ENCODE peak calls at places on chromosomes 6 and 20, in seven cellular contexts. U is cardiac muscle cell; S is Caco-2; L is CD8-positive, alpha-beta T cell; J is mesendoderm; A is left ventricle myocardium inferior; K is tibial nerve. O is an unnamed sample.
A peak's percentile ranks its signal among the peaks of the same experiment; 100 is the strongest.

GRCh38 chr20:25047766-25048165 is 10.2 kb downstream of the ACSS1 start:
- DNase-seq in U (no peak), S (no peak), L (no peak), J (no peak), A (no peak), K (peak; percentile 1), O (no peak)

GRCh38 chr20:24095753-24096152 is 107.2 kb upstream of the GGTLC1 start:
- DNase-seq in U (no peak), S (peak; percentile 53), L (no peak), J (peak; percentile 25), A (no peak), K (no peak), O (no peak)

GRCh38 chr20:63047267-63047666 is 40.5 kb upstream of the BHLHE23 start:
- DNase-seq in U (no peak), S (no peak), L (no peak), J (no peak), A (no peak), K (no peak), O (no peak)

GRCh38 chr6:119540417-119540816 is 190.9 kb upstream of the MAN1A1 start:
- DNase-seq in U (no peak), S (no peak), L (no peak), J (no peak), A (no peak), K (no peak), O (no peak)

GRCh38 chr6:19413323-19413722 is 423.8 kb upstream of the ID4 start:
- DNase-seq in U (peak; percentile 58), S (no peak), L (no peak), J (no peak), A (no peak), K (no peak), O (no peak)

GRCh38 chr6:31878222-31878621 is 575 bp downstream of the SLC44A4 start:
- DNase-seq in U (no peak), S (no peak), L (no peak), J (no peak), A (no peak), K (no peak), O (no peak)

GRCh38 chr20:57514273-57514751 is 10.6 kb downstream of the CTCFL start:
- DNase-seq in U (peak; percentile 84), S (peak; percentile 83), L (no peak), J (peak; percentile 82), A (peak; percentile 45), K (peak; percentile 52), O (peak; percentile 45)

GRCh38 chr6:83378621-83379388 is 52.0 kb downstream of the ME1 start:
- DNase-seq in U (peak; percentile 63), S (no peak), L (no peak), J (no peak), A (no peak), K (no peak), O (no peak)

GRCh38 chr6:47465117-47465516 is 12.5 kb upstream of the CD2AP start:
- DNase-seq in U (no peak), S (no peak), L (no peak), J (no peak), A (no peak), K (no peak), O (no peak)

GRCh38 chr20:57555457-57556184 is 5.3 kb upstream of the PCK1 start:
- DNase-seq in U (no peak), S (no peak), L (no peak), J (peak; percentile 10), A (no peak), K (no peak), O (no peak)

GRCh38 chr6:99606670-99607415 is at the start of gene PRDM13:
- DNase-seq in U (no peak), S (no peak), L (no peak), J (peak; percentile 51), A (no peak), K (no peak), O (no peak)

GRCh38 chr6:111605100-111605748 is 454 bp downstream of the TRAF3IP2 start:
- DNase-seq in U (peak; percentile 96), S (peak; percentile 59), L (peak; percentile 11), J (peak; percentile 88), A (peak; percentile 81), K (peak; percentile 50), O (peak; percentile 92)

DNA sequence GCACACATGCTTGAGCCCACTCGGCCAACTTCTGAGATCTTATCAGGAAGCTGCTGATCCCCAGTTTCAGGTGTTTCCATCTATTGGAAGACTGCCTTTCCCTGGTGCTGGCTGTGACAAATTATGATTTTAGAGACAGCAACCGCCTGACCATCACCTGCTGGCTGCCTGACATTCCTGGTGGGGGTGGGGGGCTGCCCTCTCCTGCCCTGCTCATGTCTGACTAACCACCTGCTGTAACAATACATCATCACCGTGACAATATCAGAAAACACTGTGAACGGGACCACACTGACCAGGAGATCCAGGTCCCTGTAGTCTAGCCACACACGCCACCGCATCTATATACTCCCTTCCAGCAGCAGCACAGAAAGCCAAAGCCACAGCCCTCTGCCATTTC is 537.5 kb downstream of the QKI start:
- DNase-seq in U (no peak), S (no peak), L (no peak), J (no peak), A (no peak), K (no peak), O (no peak)
- H3K4me1 ChIP-seq in U (peaks cover 11% of the 10 kb centered on the region), S (no peaks in the 10 kb centered on the region), L (peaks cover 3% of the 10 kb centered on the region), J (no peaks in the 10 kb centered on the region), A (peaks cover 23% of the 10 kb centered on the region), K (no peaks in the 10 kb centered on the region), O (peaks cover 20% of the 10 kb centered on the region)

DNA sequence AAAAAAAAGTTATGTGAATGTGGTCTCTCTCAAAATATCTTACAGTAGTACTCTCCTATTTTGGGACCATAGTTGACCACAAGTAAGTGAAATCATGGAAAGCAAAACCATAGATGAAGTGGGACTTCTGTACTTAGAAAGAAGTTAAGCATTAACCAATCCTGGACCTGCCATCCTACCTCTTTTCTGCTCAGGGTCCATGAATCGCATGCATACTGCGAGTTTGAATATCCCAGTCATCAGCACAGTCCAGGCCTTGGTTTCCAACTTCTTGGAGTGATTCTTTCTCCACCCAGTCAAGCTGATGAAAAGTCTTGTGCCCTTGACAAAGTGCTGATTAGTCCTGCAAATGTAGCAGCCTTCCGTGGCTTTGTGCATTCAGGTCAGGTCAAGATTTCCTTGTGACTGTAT is 46.0 kb downstream of the RNF217 start:
- DNase-seq in U (no peak), S (no peak), L (no peak), J (no peak), A (no peak), K (no peak), O (no peak)
- H3K4me1 ChIP-seq in U (peaks cover 24% of the 10 kb centered on the region), S (no peaks in the 10 kb centered on the region), L (no peaks in the 10 kb centered on the region), J (no peaks in the 10 kb centered on the region), A (peaks cover 27% of the 10 kb centered on the region), K (peaks cover 12% of the 10 kb centered on the region), O (peaks cover 22% of the 10 kb centered on the region)

DNA sequence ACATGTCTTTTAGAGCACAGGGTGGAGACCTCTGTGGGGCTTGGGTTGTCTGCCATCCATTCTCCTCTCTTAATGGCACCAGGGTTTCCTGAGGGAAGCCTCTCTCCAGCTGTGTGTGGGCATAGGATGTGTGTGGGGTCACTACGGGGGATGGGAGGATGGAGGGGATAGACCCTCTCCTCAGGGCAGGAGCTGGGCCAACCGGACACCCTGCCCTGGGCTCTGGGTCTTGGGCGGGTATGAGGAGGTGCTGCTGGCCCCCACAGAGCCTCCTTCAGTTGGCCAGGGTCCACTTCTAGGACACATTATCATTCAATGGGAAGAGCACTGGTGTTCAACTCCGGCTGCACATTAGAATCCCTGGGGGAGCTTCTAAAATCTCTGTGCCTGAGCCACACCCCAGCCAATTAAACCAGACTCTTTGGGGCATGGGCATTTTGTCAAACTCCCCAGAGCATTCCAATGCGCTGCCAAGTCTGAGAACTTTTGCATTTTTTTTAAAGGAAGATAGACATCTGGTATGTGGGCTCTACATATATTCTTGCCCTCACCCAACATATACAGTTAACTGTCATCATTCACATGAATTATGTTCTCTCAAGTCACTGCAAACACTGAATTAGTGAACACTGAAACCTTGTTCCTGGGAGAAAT is 38.5 kb downstream of the TRAM2 start:
- DNase-seq in U (no peak), S (no peak), L (no peak), J (no peak), A (no peak), K (no peak), O (no peak)
- H3K4me1 ChIP-seq in U (no peaks in the 10 kb centered on the region), S (peaks cover 2% of the 10 kb centered on the region), L (peaks cover 38% of the 10 kb centered on the region), J (peaks cover 40% of the 10 kb centered on the region), A (peaks cover 71% of the 10 kb centered on the region), K (peaks cover 31% of the 10 kb centered on the region), O (peaks cover 7% of the 10 kb centered on the region)

GRCh38 chr6:44221291-44221960 is 2.0 kb upstream of the SLC29A1 start:
- DNase-seq in U (peak; percentile 88), S (peak; percentile 79), L (peak; percentile 65), J (peak; percentile 79), A (peak; percentile 94), K (peak; percentile 77), O (peak; percentile 94)
- H3K4me1 ChIP-seq in U (peaks cover 29% of the 10 kb centered on the region), S (peaks cover 45% of the 10 kb centered on the region), L (peaks cover 28% of the 10 kb centered on the region), J (peaks cover 26% of the 10 kb centered on the region), A (peaks cover 98% of the 10 kb centered on the region), K (peaks cover 35% of the 10 kb centered on the region), O (peaks cover 61% of the 10 kb centered on the region)

GRCh38 chr6:1094306-1094705 is 217.6 kb upstream of the FOXQ1 start:
- DNase-seq in U (no peak), S (no peak), L (no peak), J (no peak), A (no peak), K (no peak), O (no peak)

GRCh38 chr6:1099257-1099656 is 212.6 kb upstream of the FOXQ1 start:
- DNase-seq in U (no peak), S (no peak), L (no peak), J (no peak), A (no peak), K (no peak), O (no peak)

GRCh38 chr6:1091905-1092304 is 220.0 kb upstream of the FOXQ1 start:
- DNase-seq in U (no peak), S (no peak), L (no peak), J (no peak), A (no peak), K (no peak), O (no peak)

GRCh38 chr6:1100269-1100668 is 211.6 kb upstream of the FOXQ1 start:
- DNase-seq in U (no peak), S (no peak), L (no peak), J (no peak), A (no peak), K (no peak), O (no peak)

DNA sequence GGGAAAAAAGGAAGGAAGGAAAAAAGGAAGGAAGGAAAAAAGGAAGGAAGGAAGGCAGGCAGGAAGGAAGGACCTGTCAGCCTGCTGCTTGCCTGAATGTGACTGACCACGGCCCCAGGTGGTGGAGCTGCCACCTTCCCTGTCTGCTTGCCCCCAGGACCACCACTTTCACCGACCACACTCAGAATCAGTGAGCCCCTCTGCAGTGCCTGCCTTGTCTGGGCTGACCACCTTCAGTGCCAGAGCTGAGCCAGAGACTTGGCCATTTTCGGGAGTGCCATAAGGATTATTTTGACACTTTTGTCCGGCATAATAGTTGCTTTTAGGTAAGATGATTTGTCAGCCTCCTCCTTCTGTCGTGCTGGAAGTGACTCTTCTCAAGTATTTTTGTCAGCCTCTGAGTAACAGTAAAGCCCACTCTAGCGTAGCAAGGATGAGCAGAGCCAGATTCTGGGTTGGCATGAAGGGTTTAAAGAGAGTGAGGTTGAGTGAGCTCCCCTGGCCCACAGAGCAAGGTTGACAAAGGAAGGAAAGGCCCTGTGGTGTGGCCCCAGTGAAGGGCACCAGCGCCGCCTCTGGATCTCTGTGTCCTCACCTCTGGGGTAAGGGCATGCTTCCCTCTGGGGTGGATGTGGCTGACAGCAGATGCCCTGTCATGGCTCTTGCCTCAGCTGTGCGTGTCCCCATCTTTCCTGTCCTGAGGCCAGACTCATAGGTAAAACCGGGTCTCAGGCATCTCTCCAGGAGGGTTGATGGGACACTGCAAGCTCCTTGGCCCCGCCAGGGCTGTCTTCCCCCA is 214.7 kb upstream of the FOXQ1 start:
- DNase-seq in U (no peak), S (no peak), L (no peak), J (no peak), A (no peak), K (no peak), O (no peak)
- H3K4me1 ChIP-seq in U (no peaks in the 10 kb centered on the region), S (no peaks in the 10 kb centered on the region), L (no peaks in the 10 kb centered on the region), J (no peaks in the 10 kb centered on the region), A (no peaks in the 10 kb centered on the region), K (no peaks in the 10 kb centered on the region), O (no peaks in the 10 kb centered on the region)